ENCODE peak calls at places on chromosome 13, in nine cellular contexts. D, O, C, L, K, H, S, X and N are unnamed samples.

GRCh38 chr13:93446256-93446655 is 219.6 kb downstream of the GPC6 start:
- ATAC-seq in L (no peak), O (no peak), S (no peak), K (no peak), C (no peak), H (no peak), X (no peak), D (no peak), N (no peak)

GRCh38 chr13:97273341-97273831 is 51.3 kb downstream of the MBNL2 start:
- ATAC-seq in S (no peak), K (no peak), X (no peak), L (no peak), O (no peak), C (no peak), D (no peak), H (no peak), N (peak)

GRCh38 chr13:96229356-96229755 is 139.4 kb downstream of the HS6ST3 start:
- ATAC-seq in H (no peak), S (no peak), O (no peak), K (no peak), D (peak), X (no peak), L (no peak), C (no peak), N (peak)

GRCh38 chr13:22229916-22230315 is 559.0 kb downstream of the FGF9 start:
- ATAC-seq in K (no peak), L (no peak), C (no peak), O (no peak), X (no peak), S (no peak), D (no peak), H (no peak), N (no peak)

GRCh38 chr13:93766719-93767118 is 540.1 kb downstream of the GPC6 start:
- ATAC-seq in H (no peak), O (no peak), S (no peak), D (no peak), L (no peak), C (no peak), X (no peak), K (no peak), N (no peak)

GRCh38 chr13:75226755-75227435 is 255.1 kb downstream of the TBC1D4 start:
- ATAC-seq in L (no peak), O (peak), K (no peak), S (no peak), D (peak), C (no peak), H (peak), X (peak), N (peak)

GRCh38 chr13:70623260-70623659 is 515.0 kb upstream of the KLHL1 start:
- ATAC-seq in H (no peak), K (no peak), D (no peak), S (no peak), C (no peak), O (no peak), L (no peak), X (no peak), N (peak)

GRCh38 chr13:94901070-94901469 is 188.7 kb upstream of the SOX21 start:
- ATAC-seq in H (no peak), K (no peak), C (no peak), O (no peak), S (no peak), L (no peak), D (no peak), X (no peak), N (no peak)

GRCh38 chr13:37944476-37945442 is 75.2 kb upstream of the TRPC4 start:
- ATAC-seq in K (peak), S (no peak), X (no peak), L (no peak), D (no peak), C (no peak), H (no peak), O (no peak), N (no peak)

GRCh38 chr13:27635256-27635655 is 13.6 kb downstream of the POLR1D start:
- ATAC-seq in S (peak), H (no peak), L (no peak), D (no peak), O (no peak), C (no peak), X (no peak), K (no peak), N (no peak)

GRCh38 chr13:111038887-111039286 is 76.2 kb upstream of the ARHGEF7 start:
- ATAC-seq in O (no peak), H (no peak), K (no peak), S (no peak), C (no peak), L (no peak), X (no peak), D (no peak), N (no peak)

GRCh38 chr13:91141619-91142061 is 205.8 kb upstream of the MIR17HG start:
- ATAC-seq in L (no peak), C (no peak), H (no peak), D (no peak), O (no peak), K (no peak), X (no peak), S (no peak), N (peak)

GRCh38 chr13:33721719-33722118 is 96.2 kb upstream of the RFC3 start:
- ATAC-seq in X (no peak), D (no peak), L (peak), O (no peak), H (no peak), S (no peak), K (no peak), C (no peak), N (peak)

GRCh38 chr13:98997738-98998641 is 20.1 kb upstream of the DOCK9 start:
- ATAC-seq in X (no peak), L (peak), C (no peak), H (peak), S (no peak), O (peak), K (no peak), D (peak), N (peak)

GRCh38 chr13:46617885-46618284 is 64.9 kb downstream of the LRCH1 start:
- ATAC-seq in S (no peak), D (no peak), X (no peak), O (no peak), L (no peak), K (no peak), C (no peak), H (no peak), N (no peak)

GRCh38 chr13:76992548-76993001 is 694 bp downstream of the CLN5 start:
- ATAC-seq in L (peak), C (no peak), H (no peak), D (peak), S (no peak), O (no peak), K (peak), X (no peak), N (peak)

GRCh38 chr13:39587939-39588338 is 15.1 kb downstream of the LHFPL6 start:
- ATAC-seq in L (peak), C (no peak), S (no peak), X (no peak), K (no peak), D (no peak), O (no peak), H (no peak), N (no peak)

GRCh38 chr13:106612688-106613087 is 44.8 kb upstream of the ARGLU1 start:
- ATAC-seq in X (no peak), S (no peak), C (no peak), D (no peak), O (no peak), K (peak), H (no peak), L (peak), N (no peak)

GRCh38 chr13:36154567-36155231 is 23.5 kb upstream of the DCLK1 start:
- ATAC-seq in L (peak), D (no peak), K (no peak), S (no peak), O (no peak), C (no peak), H (no peak), X (no peak), N (peak)

GRCh38 chr13:41708648-41709175 is 251.4 kb downstream of the RGCC start:
- ATAC-seq in H (no peak), O (no peak), D (no peak), X (no peak), L (peak), S (no peak), K (no peak), C (no peak), N (no peak)

GRCh38 chr13:25771641-25772478 is 280.0 kb downstream of the SHISA2 start:
- ATAC-seq in D (no peak), L (no peak), K (no peak), H (no peak), C (no peak), X (no peak), S (no peak), O (no peak), N (no peak)

GRCh38 chr13:21752501-21752900 is 81.6 kb downstream of the FGF9 start:
- ATAC-seq in L (no peak), S (no peak), K (no peak), D (no peak), C (no peak), X (no peak), H (no peak), O (no peak), N (no peak)

GRCh38 chr13:32647926-32648325 is 61.7 kb downstream of the PDS5B start:
- ATAC-seq in D (no peak), L (no peak), X (no peak), C (peak), O (no peak), K (no peak), H (no peak), S (peak), N (no peak)

GRCh38 chr13:39123578-39123977 is 85.3 kb downstream of the NHLRC3 start:
- ATAC-seq in O (no peak), S (no peak), D (no peak), C (no peak), K (no peak), X (no peak), H (peak), L (no peak), N (no peak)

GRCh38 chr13:31160857-31161582 is 684 bp downstream of the HSPH1 start:
- ATAC-seq in D (peak), H (peak), L (peak), C (peak), O (peak), K (no peak), S (no peak), X (peak), N (peak)

GRCh38 chr13:20331949-20332348 is 99.8 kb upstream of the GJB6 start:
- ATAC-seq in O (no peak), S (no peak), H (peak), K (no peak), C (no peak), L (peak), D (no peak), X (no peak), N (no peak)

GRCh38 chr13:21436582-21436981 is 22.5 kb downstream of the ZDHHC20 start:
- ATAC-seq in X (no peak), S (no peak), D (no peak), L (no peak), O (no peak), K (no peak), H (no peak), C (no peak), N (no peak)

GRCh38 chr13:71320452-71320851 is 546.6 kb downstream of the DACH1 start:
- ATAC-seq in S (no peak), L (no peak), O (no peak), X (no peak), C (no peak), H (no peak), D (peak), K (no peak), N (no peak)

GRCh38 chr13:91319996-91320395 is 27.5 kb upstream of the MIR17HG start:
- ATAC-seq in S (no peak), C (peak), X (no peak), D (no peak), L (no peak), K (no peak), O (no peak), H (peak), N (no peak)

GRCh38 chr13:99601535-99601934 is 100.3 kb downstream of the TM9SF2 start:
- ATAC-seq in C (no peak), O (no peak), X (no peak), L (no peak), D (no peak), S (no peak), H (no peak), K (no peak), N (no peak)

GRCh38 chr13:97142452-97142851 is 79.7 kb upstream of the MBNL2 start:
- ATAC-seq in O (no peak), H (no peak), D (peak), C (peak), K (peak), X (no peak), L (peak), S (no peak), N (peak)